ENCODE peak calls at places on chromosomes 3 and 15, in seven cellular contexts. One of them, this sample, is unnamed.

GRCh38 chr3:51942603-51943450 is 664 bp downstream of the PARP3 start:
- DNase-seq in AG08395: peak
- DNase-seq in stimulated activated CD4-positive, alpha-beta T cell treated with anti-CD3 and anti-CD28 coated beads, Interleukin-2, amount 100 ng/mL, for 24 hours: peak
- DNase-seq in stimulated activated CD8-positive, alpha-beta memory T cell treated with anti-CD3 and anti-CD28 coated beads, Interleukin-2, amount 100 ng/mL, for 48 hours: peak
- DNase-seq in aorta: peak
- DNase-seq in endothelial cell: no peak
- DNase-seq in Caco-2: peak
- DNase-seq in this sample: peak

GRCh38 chr3:188979236-188979635 is 192.5 kb upstream of the TPRG1 start:
- DNase-seq in Caco-2: no peak
- DNase-seq in endothelial cell: no peak
- DNase-seq in stimulated activated CD4-positive, alpha-beta T cell treated with anti-CD3 and anti-CD28 coated beads, Interleukin-2, amount 100 ng/mL, for 24 hours: no peak
- DNase-seq in AG08395: no peak
- DNase-seq in aorta: no peak
- DNase-seq in stimulated activated CD8-positive, alpha-beta memory T cell treated with anti-CD3 and anti-CD28 coated beads, Interleukin-2, amount 100 ng/mL, for 48 hours: no peak
- DNase-seq in this sample: no peak

GRCh38 chr3:45441570-45442313 is 53.4 kb downstream of the LARS2 start:
- DNase-seq in aorta: no peak
- DNase-seq in Caco-2: no peak
- DNase-seq in AG08395: peak
- DNase-seq in stimulated activated CD8-positive, alpha-beta memory T cell treated with anti-CD3 and anti-CD28 coated beads, Interleukin-2, amount 100 ng/mL, for 48 hours: no peak
- DNase-seq in stimulated activated CD4-positive, alpha-beta T cell treated with anti-CD3 and anti-CD28 coated beads, Interleukin-2, amount 100 ng/mL, for 24 hours: no peak
- DNase-seq in endothelial cell: no peak
- DNase-seq in this sample: no peak

GRCh38 chr3:70097084-70097483 is 97.6 kb downstream of the SAMMSON start:
- DNase-seq in AG08395: no peak
- DNase-seq in Caco-2: no peak
- DNase-seq in stimulated activated CD4-positive, alpha-beta T cell treated with anti-CD3 and anti-CD28 coated beads, Interleukin-2, amount 100 ng/mL, for 24 hours: no peak
- DNase-seq in stimulated activated CD8-positive, alpha-beta memory T cell treated with anti-CD3 and anti-CD28 coated beads, Interleukin-2, amount 100 ng/mL, for 48 hours: no peak
- DNase-seq in aorta: no peak
- DNase-seq in endothelial cell: no peak
- DNase-seq in this sample: no peak

GRCh38 chr15:62658498-62658897 is 384.0 kb upstream of the TPM1 start:
- DNase-seq in Caco-2: no peak
- DNase-seq in aorta: peak
- DNase-seq in AG08395: no peak
- DNase-seq in stimulated activated CD4-positive, alpha-beta T cell treated with anti-CD3 and anti-CD28 coated beads, Interleukin-2, amount 100 ng/mL, for 24 hours: peak
- DNase-seq in endothelial cell: no peak
- DNase-seq in stimulated activated CD8-positive, alpha-beta memory T cell treated with anti-CD3 and anti-CD28 coated beads, Interleukin-2, amount 100 ng/mL, for 48 hours: no peak
- DNase-seq in this sample: no peak

GRCh38 chr15:53216036-53216435 is 425.9 kb upstream of the ONECUT1 start:
- DNase-seq in AG08395: no peak
- DNase-seq in Caco-2: no peak
- DNase-seq in aorta: no peak
- DNase-seq in endothelial cell: no peak
- DNase-seq in stimulated activated CD4-positive, alpha-beta T cell treated with anti-CD3 and anti-CD28 coated beads, Interleukin-2, amount 100 ng/mL, for 24 hours: no peak
- DNase-seq in stimulated activated CD8-positive, alpha-beta memory T cell treated with anti-CD3 and anti-CD28 coated beads, Interleukin-2, amount 100 ng/mL, for 48 hours: no peak
- DNase-seq in this sample: no peak

GRCh38 chr3:71064288-71064975 is 519.1 kb downstream of the FOXP1 start:
- DNase-seq in endothelial cell: peak
- DNase-seq in stimulated activated CD4-positive, alpha-beta T cell treated with anti-CD3 and anti-CD28 coated beads, Interleukin-2, amount 100 ng/mL, for 24 hours: peak
- DNase-seq in stimulated activated CD8-positive, alpha-beta memory T cell treated with anti-CD3 and anti-CD28 coated beads, Interleukin-2, amount 100 ng/mL, for 48 hours: peak
- DNase-seq in aorta: peak
- DNase-seq in Caco-2: peak
- DNase-seq in AG08395: peak
- DNase-seq in this sample: peak

GRCh38 chr3:55608266-55608937 is 121.3 kb upstream of the WNT5A start:
- DNase-seq in stimulated activated CD4-positive, alpha-beta T cell treated with anti-CD3 and anti-CD28 coated beads, Interleukin-2, amount 100 ng/mL, for 24 hours: no peak
- DNase-seq in endothelial cell: no peak
- DNase-seq in Caco-2: no peak
- DNase-seq in stimulated activated CD8-positive, alpha-beta memory T cell treated with anti-CD3 and anti-CD28 coated beads, Interleukin-2, amount 100 ng/mL, for 48 hours: no peak
- DNase-seq in AG08395: no peak
- DNase-seq in aorta: no peak
- DNase-seq in this sample: no peak

GRCh38 chr3:73805435-73805834 is 180.7 kb upstream of the PDZRN3 start:
- DNase-seq in endothelial cell: no peak
- DNase-seq in AG08395: no peak
- DNase-seq in stimulated activated CD8-positive, alpha-beta memory T cell treated with anti-CD3 and anti-CD28 coated beads, Interleukin-2, amount 100 ng/mL, for 48 hours: no peak
- DNase-seq in Caco-2: no peak
- DNase-seq in aorta: peak
- DNase-seq in stimulated activated CD4-positive, alpha-beta T cell treated with anti-CD3 and anti-CD28 coated beads, Interleukin-2, amount 100 ng/mL, for 24 hours: no peak
- DNase-seq in this sample: no peak

GRCh38 chr3:50356553-50356952 is 2.8 kb downstream of the TMEM115 start:
- DNase-seq in Caco-2: no peak
- DNase-seq in AG08395: peak
- DNase-seq in stimulated activated CD8-positive, alpha-beta memory T cell treated with anti-CD3 and anti-CD28 coated beads, Interleukin-2, amount 100 ng/mL, for 48 hours: no peak
- DNase-seq in aorta: no peak
- DNase-seq in stimulated activated CD4-positive, alpha-beta T cell treated with anti-CD3 and anti-CD28 coated beads, Interleukin-2, amount 100 ng/mL, for 24 hours: no peak
- DNase-seq in endothelial cell: no peak
- DNase-seq in this sample: no peak

GRCh38 chr3:45224824-45225464 is 1.1 kb downstream of the TMEM158 start:
- DNase-seq in stimulated activated CD8-positive, alpha-beta memory T cell treated with anti-CD3 and anti-CD28 coated beads, Interleukin-2, amount 100 ng/mL, for 48 hours: no peak
- DNase-seq in AG08395: peak
- DNase-seq in Caco-2: peak
- DNase-seq in stimulated activated CD4-positive, alpha-beta T cell treated with anti-CD3 and anti-CD28 coated beads, Interleukin-2, amount 100 ng/mL, for 24 hours: peak
- DNase-seq in endothelial cell: peak
- DNase-seq in aorta: peak
- DNase-seq in this sample: peak

GRCh38 chr3:190671658-190672057 is 157.8 kb downstream of the IL1RAP start:
- DNase-seq in Caco-2: no peak
- DNase-seq in stimulated activated CD4-positive, alpha-beta T cell treated with anti-CD3 and anti-CD28 coated beads, Interleukin-2, amount 100 ng/mL, for 24 hours: no peak
- DNase-seq in endothelial cell: no peak
- DNase-seq in stimulated activated CD8-positive, alpha-beta memory T cell treated with anti-CD3 and anti-CD28 coated beads, Interleukin-2, amount 100 ng/mL, for 48 hours: no peak
- DNase-seq in aorta: no peak
- DNase-seq in AG08395: peak
- DNase-seq in this sample: no peak

GRCh38 chr3:14436954-14437281 is 34.5 kb downstream of the SLC6A6 start:
- DNase-seq in AG08395: no peak
- DNase-seq in aorta: no peak
- DNase-seq in endothelial cell: no peak
- DNase-seq in Caco-2: no peak
- DNase-seq in stimulated activated CD4-positive, alpha-beta T cell treated with anti-CD3 and anti-CD28 coated beads, Interleukin-2, amount 100 ng/mL, for 24 hours: no peak
- DNase-seq in stimulated activated CD8-positive, alpha-beta memory T cell treated with anti-CD3 and anti-CD28 coated beads, Interleukin-2, amount 100 ng/mL, for 48 hours: no peak
- DNase-seq in this sample: no peak

GRCh38 chr3:101182734-101183133 is 137.6 kb downstream of the IMPG2 start:
- DNase-seq in stimulated activated CD8-positive, alpha-beta memory T cell treated with anti-CD3 and anti-CD28 coated beads, Interleukin-2, amount 100 ng/mL, for 48 hours: no peak
- DNase-seq in AG08395: no peak
- DNase-seq in Caco-2: no peak
- DNase-seq in endothelial cell: no peak
- DNase-seq in stimulated activated CD4-positive, alpha-beta T cell treated with anti-CD3 and anti-CD28 coated beads, Interleukin-2, amount 100 ng/mL, for 24 hours: no peak
- DNase-seq in aorta: no peak
- DNase-seq in this sample: no peak

GRCh38 chr15:76576526-76577279 is 240.1 kb downstream of the ISL2 start:
- DNase-seq in AG08395: peak
- DNase-seq in endothelial cell: no peak
- DNase-seq in stimulated activated CD8-positive, alpha-beta memory T cell treated with anti-CD3 and anti-CD28 coated beads, Interleukin-2, amount 100 ng/mL, for 48 hours: no peak
- DNase-seq in aorta: peak
- DNase-seq in Caco-2: no peak
- DNase-seq in stimulated activated CD4-positive, alpha-beta T cell treated with anti-CD3 and anti-CD28 coated beads, Interleukin-2, amount 100 ng/mL, for 24 hours: peak
- DNase-seq in this sample: peak

GRCh38 chr3:19394946-19395345 is 246.6 kb downstream of the KCNH8 start:
- DNase-seq in stimulated activated CD4-positive, alpha-beta T cell treated with anti-CD3 and anti-CD28 coated beads, Interleukin-2, amount 100 ng/mL, for 24 hours: no peak
- DNase-seq in aorta: no peak
- DNase-seq in endothelial cell: no peak
- DNase-seq in stimulated activated CD8-positive, alpha-beta memory T cell treated with anti-CD3 and anti-CD28 coated beads, Interleukin-2, amount 100 ng/mL, for 48 hours: no peak
- DNase-seq in AG08395: no peak
- DNase-seq in Caco-2: no peak
- DNase-seq in this sample: peak

GRCh38 chr15:92839696-92840095 is 60.4 kb upstream of the CHD2 start:
- DNase-seq in stimulated activated CD4-positive, alpha-beta T cell treated with anti-CD3 and anti-CD28 coated beads, Interleukin-2, amount 100 ng/mL, for 24 hours: no peak
- DNase-seq in aorta: no peak
- DNase-seq in endothelial cell: no peak
- DNase-seq in AG08395: no peak
- DNase-seq in stimulated activated CD8-positive, alpha-beta memory T cell treated with anti-CD3 and anti-CD28 coated beads, Interleukin-2, amount 100 ng/mL, for 48 hours: no peak
- DNase-seq in Caco-2: no peak
- DNase-seq in this sample: no peak

GRCh38 chr3:78887608-78888011 is 880.2 kb downstream of the ROBO1 start:
- DNase-seq in stimulated activated CD4-positive, alpha-beta T cell treated with anti-CD3 and anti-CD28 coated beads, Interleukin-2, amount 100 ng/mL, for 24 hours: no peak
- DNase-seq in endothelial cell: no peak
- DNase-seq in AG08395: peak
- DNase-seq in stimulated activated CD8-positive, alpha-beta memory T cell treated with anti-CD3 and anti-CD28 coated beads, Interleukin-2, amount 100 ng/mL, for 48 hours: no peak
- DNase-seq in aorta: no peak
- DNase-seq in Caco-2: no peak
- DNase-seq in this sample: no peak

GRCh38 chr3:42476225-42477160 is 25.9 kb upstream of the VIPR1 start:
- DNase-seq in stimulated activated CD4-positive, alpha-beta T cell treated with anti-CD3 and anti-CD28 coated beads, Interleukin-2, amount 100 ng/mL, for 24 hours: no peak
- DNase-seq in endothelial cell: no peak
- DNase-seq in stimulated activated CD8-positive, alpha-beta memory T cell treated with anti-CD3 and anti-CD28 coated beads, Interleukin-2, amount 100 ng/mL, for 48 hours: no peak
- DNase-seq in Caco-2: no peak
- DNase-seq in aorta: peak
- DNase-seq in AG08395: peak
- DNase-seq in this sample: no peak